ENCODE peak calls at places on chromosome 16, in seven cellular contexts. F is colonic mucosa, O is GM23338, U is OCI-LY7, D is tibial nerve, K is stomach, X is IMR-90. B is an unnamed sample.

GRCh38 chr16:31225193-31225592 is 8.3 kb upstream of the PYDC1 start:
- DNase-seq in F (no peak), O (no peak), U (no peak), D (no peak), K (no peak), X (no peak), B (no peak)

GRCh38 chr16:1929578-1930337 is 11.5 kb upstream of the HS3ST6 start:
- DNase-seq in F (peak; percentile 89), O (peak; percentile 83), U (peak; percentile 90), D (peak; percentile 78), K (peak; percentile 93), X (peak; percentile 72), B (peak; percentile 91)

GRCh38 chr16:12539185-12539929 is 264.3 kb downstream of the CPPED1 start:
- DNase-seq in F (peak; percentile 26), O (no peak), U (no peak), D (no peak), K (no peak), X (peak; percentile 80), B (no peak)

GRCh38 chr16:73179671-73180370 is 131.9 kb upstream of the ZFHX3 start:
- DNase-seq in F (no peak), O (no peak), U (no peak), D (no peak), K (peak; percentile 43), X (no peak), B (no peak)

GRCh38 chr16:52512297-52512987 is 34.5 kb downstream of the TOX3 start:
- DNase-seq in F (no peak), O (peak; percentile 68), U (no peak), D (no peak), K (no peak), X (no peak), B (no peak)

GRCh38 chr16:1964046-1964505 is 550 bp downstream of the RPS2 start:
- DNase-seq in F (peak; percentile 40), O (no peak), U (peak; percentile 51), D (no peak), K (no peak), X (no peak), B (no peak)

GRCh38 chr16:86483-86952 is 8.5 kb downstream of the MPG start:
- DNase-seq in F (no peak), O (no peak), U (no peak), D (no peak), K (no peak), X (no peak), B (no peak)

GRCh38 chr16:1150511-1150982 is 2.4 kb upstream of the CACNA1H start:
- DNase-seq in F (no peak), O (peak; percentile 64), U (peak; percentile 15), D (no peak), K (no peak), X (peak; percentile 47), B (no peak)

GRCh38 chr16:3882531-3882930 is 2.0 kb upstream of the CREBBP start:
- DNase-seq in F (no peak), O (no peak), U (no peak), D (no peak), K (no peak), X (no peak), B (no peak)

GRCh38 chr16:4239020-4239419 is 2.9 kb downstream of the SRL start:
- DNase-seq in F (no peak), O (no peak), U (no peak), D (no peak), K (no peak), X (no peak), B (no peak)

GRCh38 chr16:67396159-67396774 is 3.0 kb upstream of the TPPP3 start:
- DNase-seq in F (peak; percentile 96), O (peak; percentile 96), U (no peak), D (peak; percentile 55), K (peak; percentile 84), X (peak; percentile 78), B (peak; percentile 94)

GRCh38 chr16:66714659-66715307 is 18.2 kb upstream of the CMTM4 start:
- DNase-seq in F (peak; percentile 63), O (no peak), U (no peak), D (no peak), K (no peak), X (no peak), B (peak; percentile 59)

GRCh38 chr16:83744521-83744981 is 63.2 kb upstream of the HSBP1 start:
- DNase-seq in F (no peak), O (no peak), U (no peak), D (no peak), K (no peak), X (peak; percentile 7), B (peak; percentile 12)

GRCh38 chr16:83743720-83744119 is 64.1 kb upstream of the HSBP1 start:
- DNase-seq in F (no peak), O (no peak), U (no peak), D (no peak), K (no peak), X (no peak), B (no peak)

GRCh38 chr16:83742076-83742475 is 65.7 kb upstream of the HSBP1 start:
- DNase-seq in F (no peak), O (no peak), U (no peak), D (no peak), K (no peak), X (no peak), B (no peak)

GRCh38 chr16:83743241-83743640 is 64.5 kb upstream of the HSBP1 start:
- DNase-seq in F (no peak), O (no peak), U (no peak), D (no peak), K (no peak), X (no peak), B (no peak)

DNA sequence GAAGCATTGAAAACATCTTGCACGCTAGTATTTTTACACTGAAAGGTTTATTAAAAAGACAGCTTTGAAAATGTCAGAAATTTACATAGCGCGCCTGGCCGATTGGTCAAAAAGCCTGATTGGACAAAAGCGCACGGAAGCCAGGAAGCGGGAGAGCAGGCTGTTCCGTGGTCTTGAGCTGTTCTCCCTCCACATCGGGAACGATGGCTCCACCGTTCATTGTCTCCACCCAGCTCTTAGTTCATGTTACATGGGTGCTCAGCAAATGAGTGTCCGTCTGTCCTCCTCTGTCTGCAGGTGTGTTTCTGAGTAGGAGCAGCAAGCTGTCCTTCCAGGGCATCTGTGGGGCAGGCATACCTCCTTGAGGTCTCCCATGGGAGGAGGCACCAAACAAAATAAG is 65.3 kb upstream of the HSBP1 start:
- DNase-seq in F (no peak), O (no peak), U (no peak), D (no peak), K (no peak), X (no peak), B (no peak)
- H3K4me3 ChIP-seq in F (no peak overlapping the region), O (no peak overlapping the region), U (no peak overlapping the region), D (no peak overlapping the region), K (no peak overlapping the region), X (no peak overlapping the region), B (no peak overlapping the region)

DNA sequence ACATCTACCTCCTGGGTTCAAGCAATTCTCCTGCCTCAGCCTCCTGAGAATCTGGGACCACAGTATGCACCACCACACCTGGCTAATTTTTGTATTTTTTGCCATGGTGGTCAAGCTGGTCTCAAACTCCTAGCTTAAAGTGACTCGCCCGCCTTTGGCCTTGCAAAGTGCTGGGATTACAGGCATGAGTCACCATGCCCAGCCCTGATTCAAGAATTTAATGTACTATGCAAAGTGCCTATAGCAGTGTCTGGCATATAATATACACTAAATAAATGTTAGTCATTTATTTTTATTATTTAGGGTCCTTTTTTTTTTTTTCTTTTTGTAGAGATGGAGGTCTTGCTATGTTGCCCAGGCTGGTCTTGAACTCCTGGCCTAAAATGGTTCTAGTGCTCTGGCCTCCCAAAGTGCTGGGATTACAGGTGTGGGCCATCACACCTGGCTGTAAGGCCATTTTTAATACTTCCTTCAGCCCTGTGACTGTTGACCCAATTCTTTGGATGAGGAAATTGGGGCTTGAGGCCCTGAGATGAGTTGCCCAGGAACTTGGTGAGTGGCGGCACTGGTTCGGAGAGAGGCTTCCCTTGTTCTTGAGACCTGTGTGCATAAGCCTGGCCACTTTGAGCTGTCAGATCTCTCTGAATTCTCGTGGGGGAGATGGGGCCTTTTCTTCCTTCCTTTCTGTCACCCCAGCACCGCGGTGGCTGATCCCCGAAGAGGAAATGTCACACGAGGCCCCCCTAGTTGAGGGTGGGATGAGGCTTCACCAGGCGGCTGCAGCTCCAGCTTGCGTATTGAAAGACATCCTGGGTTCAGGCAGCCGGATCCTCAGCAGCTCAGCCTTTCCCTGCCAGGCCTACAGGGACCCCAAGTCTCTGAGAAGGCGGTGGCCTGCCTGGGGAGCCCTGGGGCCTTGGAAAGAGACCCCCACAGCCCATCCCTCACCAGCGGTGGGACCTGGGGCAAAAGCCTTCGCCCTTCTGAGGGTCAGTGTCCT is 38.7 kb downstream of the LAT start:
- DNase-seq in F (no peak), O (no peak), U (no peak), D (no peak), K (no peak), X (peak; percentile 31), B (no peak)
- TF ChIP-seq CTCF in F (no peak), O (no peak), U (no peak), D (no peak), K (no peak), X (no peak), B (no peak)

GRCh38 chr16:89691986-89692569 is 5.6 kb downstream of the CDK10 start:
- DNase-seq in F (no peak), O (no peak), U (no peak), D (no peak), K (no peak), X (no peak), B (no peak)

GRCh38 chr16:89690392-89690901 is 4.0 kb downstream of the CDK10 start:
- DNase-seq in F (no peak), O (no peak), U (no peak), D (no peak), K (no peak), X (no peak), B (no peak)

GRCh38 chr16:89689142-89689541 is 2.7 kb downstream of the CDK10 start:
- DNase-seq in F (no peak), O (no peak), U (no peak), D (no peak), K (no peak), X (no peak), B (no peak)

GRCh38 chr16:89693289-89693731 is 6.8 kb downstream of the CDK10 start:
- DNase-seq in F (no peak), O (no peak), U (no peak), D (no peak), K (no peak), X (no peak), B (peak; percentile 47)

DNA sequence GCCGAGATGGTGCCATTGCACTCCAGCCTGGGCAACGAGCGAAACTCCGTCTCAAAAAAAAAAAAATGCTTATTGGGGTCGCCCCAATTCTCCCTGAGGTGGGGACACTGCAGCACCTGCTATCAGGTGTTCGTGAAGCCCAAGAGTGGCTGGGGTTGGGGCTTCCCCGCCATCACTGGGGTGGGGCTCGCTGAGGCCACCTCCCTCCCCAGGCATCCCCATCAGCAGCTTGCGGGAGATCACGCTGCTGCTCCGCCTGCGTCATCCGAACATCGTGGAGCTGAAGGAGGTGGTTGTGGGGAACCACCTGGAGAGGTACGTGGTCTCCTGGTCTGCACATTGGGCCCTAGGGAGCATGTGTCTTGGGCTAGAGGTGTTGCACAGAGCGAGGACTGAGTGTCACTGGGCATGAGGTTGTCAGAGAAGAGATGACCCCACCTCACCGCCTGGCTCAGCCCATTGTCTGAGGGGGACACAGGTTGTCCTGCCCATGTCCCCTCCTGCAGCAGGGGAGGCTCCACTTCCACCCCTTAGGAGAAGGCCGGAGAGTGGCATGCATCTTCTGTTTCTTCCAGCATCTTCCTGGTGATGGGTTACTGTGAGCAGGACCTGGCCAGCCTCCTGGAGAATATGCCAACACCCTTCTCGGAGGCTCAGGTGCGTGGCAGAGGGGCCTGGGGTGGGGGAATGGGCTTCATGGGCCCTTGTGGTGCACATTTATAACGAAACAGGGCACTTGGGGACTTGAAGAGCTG is 4.9 kb downstream of the CDK10 start:
- DNase-seq in F (no peak), O (no peak), U (no peak), D (no peak), K (no peak), X (no peak), B (no peak)
- H3K4me1 ChIP-seq in F (peaks cover 11% of the 10 kb centered on the region), O (peaks cover 8% of the 10 kb centered on the region), U (peaks cover 18% of the 10 kb centered on the region), D (no peaks in the 10 kb centered on the region), K (peaks cover 24% of the 10 kb centered on the region), X (peaks cover 3% of the 10 kb centered on the region), B (peaks cover 17% of the 10 kb centered on the region)

GRCh38 chr16:79286646-79287423 is 313.7 kb downstream of the MAF start:
- DNase-seq in F (peak; percentile 25), O (peak; percentile 42), U (peak; percentile 91), D (peak; percentile 23), K (peak; percentile 49), X (no peak), B (peak; percentile 77)
- H3K4me3 ChIP-seq in F (peak overlapping the region; percentile 25), O (no peak overlapping the region), U (peak overlapping the region; percentile 39), D (peak overlapping the region; percentile 44), K (peak overlapping the region; percentile 26), X (no peak overlapping the region), B (no peak overlapping the region)

B was measured in mucosa of descending colon.